ENCODE peak calls at places on chromosomes 6 and 20, in nine cellular contexts. D, L, F, V, H, Y, Q, J and R are unnamed samples.

GRCh38 chr6:141498980-141499379 is 633.7 kb upstream of the GJE1 start:
- DNase-seq in H (no peak), F (no peak), L (no peak), J (no peak), Q (no peak), D (no peak), V (no peak), Y (no peak), R (no peak)

GRCh38 chr20:12847862-12848261 is 160.9 kb upstream of the SPTLC3 start:
- DNase-seq in J (no peak), D (no peak), Y (no peak), H (no peak), F (peak; percentile 2), Q (peak; percentile 0), L (no peak), V (no peak), R (no peak)

GRCh38 chr6:168385380-168385779 is 55.6 kb upstream of the SMOC2 start:
- DNase-seq in V (no peak), Q (peak; percentile 25), J (no peak), F (no peak), Y (no peak), L (no peak), H (no peak), D (no peak), R (no peak)

GRCh38 chr20:19079536-19080299 is 132.7 kb upstream of the SLC24A3 start:
- DNase-seq in J (no peak), F (peak; percentile 16), Y (no peak), H (no peak), D (no peak), Q (peak; percentile 2), V (no peak), L (no peak), R (no peak)

GRCh38 chr6:43842231-43842794 is 72.3 kb downstream of the VEGFA start:
- DNase-seq in J (no peak), L (no peak), Q (peak; percentile 80), H (no peak), F (peak; percentile 34), V (no peak), Y (no peak), D (no peak), R (no peak)

GRCh38 chr6:89302195-89302770 is 12.8 kb downstream of the GABRR2 start:
- DNase-seq in L (no peak), V (no peak), F (no peak), J (no peak), Y (no peak), D (no peak), Q (no peak), H (no peak), R (no peak)

GRCh38 chr6:158773581-158774449 is 45.4 kb downstream of the EZR start:
- DNase-seq in J (no peak), F (no peak), H (no peak), Y (no peak), D (no peak), Q (no peak), L (no peak), V (no peak), R (no peak)

GRCh38 chr6:71577766-71578165 is 289.2 kb downstream of the OGFRL1 start:
- DNase-seq in H (no peak), Q (no peak), V (no peak), D (no peak), F (no peak), Y (no peak), L (no peak), J (no peak), R (no peak)

GRCh38 chr6:25389501-25389900 is 110.3 kb downstream of the CARMIL1 start:
- DNase-seq in Q (peak; percentile 74), H (no peak), D (no peak), F (peak; percentile 16), Y (no peak), J (no peak), V (no peak), L (no peak), R (no peak)

GRCh38 chr6:75306074-75306473 is 21.5 kb upstream of the TMEM30A start:
- DNase-seq in F (no peak), Y (no peak), J (no peak), V (no peak), Q (no peak), L (no peak), D (no peak), H (no peak), R (no peak)

GRCh38 chr20:50309764-50310672 is 119.4 kb downstream of the CEBPB start:
- DNase-seq in L (no peak), D (no peak), H (no peak), F (no peak), Y (no peak), V (no peak), Q (no peak), J (no peak), R (no peak)

GRCh38 chr20:11267131-11267761 is 593.4 kb upstream of the JAG1 start:
- DNase-seq in J (no peak), V (no peak), H (no peak), D (peak; percentile 69), L (no peak), F (peak; percentile 97), Y (no peak), Q (peak; percentile 95), R (peak; percentile 26)

GRCh38 chr20:40390654-40391053 is 298.4 kb downstream of the MAFB start:
- DNase-seq in J (no peak), D (no peak), Y (no peak), Q (no peak), V (no peak), H (no peak), F (peak; percentile 2), L (no peak), R (no peak)

GRCh38 chr20:61321481-61321880 is 69.4 kb downstream of the CDH4 start:
- DNase-seq in J (no peak), D (no peak), H (no peak), V (no peak), Y (no peak), Q (no peak), F (no peak), L (no peak), R (no peak)

GRCh38 chr20:38892091-38892981 is 33.9 kb upstream of the FAM83D start:
- DNase-seq in J (no peak), Y (no peak), L (no peak), H (no peak), F (no peak), V (no peak), Q (no peak), D (no peak), R (no peak)

GRCh38 chr6:149941583-149942460 is at the start of gene ULBP2:
- DNase-seq in Y (peak; percentile 92), L (peak; percentile 91), F (peak; percentile 89), Q (peak; percentile 95), J (peak; percentile 59), D (peak; percentile 91), V (peak; percentile 67), H (peak; percentile 83), R (peak; percentile 65)

GRCh38 chr6:40998661-40999060 is 40.4 kb downstream of the UNC5CL start:
- DNase-seq in H (no peak), D (peak; percentile 39), F (no peak), J (no peak), V (no peak), Y (no peak), Q (no peak), L (no peak), R (no peak)

GRCh38 chr20:57395111-57395959 is 4.1 kb downstream of the RBM38 start:
- DNase-seq in H (no peak), V (no peak), Q (peak; percentile 51), F (peak; percentile 45), J (peak; percentile 44), D (peak; percentile 82), Y (no peak), L (no peak), R (no peak)

GRCh38 chr6:70479236-70479635 is 65.9 kb downstream of the FAM135A start:
- DNase-seq in L (no peak), Y (no peak), D (no peak), V (peak; percentile 2), H (no peak), Q (peak; percentile 40), J (no peak), F (no peak), R (no peak)

GRCh38 chr20:56391037-56391436 is 978 bp downstream of the AURKA start:
- DNase-seq in Q (no peak), H (no peak), V (no peak), F (peak; percentile 7), J (no peak), L (no peak), Y (no peak), D (no peak), R (no peak)

GRCh38 chr20:41145317-41145716 is 8.0 kb downstream of the PLCG1 start:
- DNase-seq in J (no peak), V (no peak), D (no peak), F (no peak), Q (no peak), H (no peak), L (no peak), Y (no peak), R (no peak)

GRCh38 chr6:133553652-133554051 is 312.5 kb downstream of the EYA4 start:
- DNase-seq in V (peak; percentile 39), J (peak; percentile 45), L (no peak), Y (no peak), H (no peak), F (peak; percentile 66), Q (peak; percentile 76), D (peak; percentile 47), R (peak; percentile 43)

GRCh38 chr6:111888928-111889696 is 15.9 kb upstream of the FYN start:
- DNase-seq in Q (no peak), Y (no peak), V (no peak), J (peak; percentile 58), H (no peak), L (no peak), D (peak; percentile 53), F (no peak), R (no peak)

GRCh38 chr6:34157236-34157830 is 11.4 kb upstream of the GRM4 start:
- DNase-seq in Y (no peak), L (no peak), J (no peak), D (no peak), Q (no peak), V (no peak), H (no peak), F (no peak), R (no peak)

GRCh38 chr6:41471064-41471895 is 74.9 kb upstream of the FOXP4 start:
- DNase-seq in H (no peak), Q (no peak), J (no peak), Y (no peak), V (no peak), D (no peak), F (no peak), L (no peak), R (no peak)

GRCh38 chr6:8558953-8559352 is 123.6 kb upstream of the SLC35B3 start:
- DNase-seq in H (no peak), Y (no peak), F (no peak), Q (no peak), V (no peak), D (no peak), L (no peak), J (no peak), R (no peak)

GRCh38 chr6:115896538-115897129 is 164.1 kb downstream of the FRK start:
- DNase-seq in H (no peak), Q (peak; percentile 53), Y (no peak), D (no peak), J (peak; percentile 12), F (peak; percentile 22), V (no peak), L (no peak), R (peak; percentile 29)

GRCh38 chr6:11828185-11828897 is 49.7 kb upstream of the ADTRP start:
- DNase-seq in L (no peak), V (no peak), J (no peak), D (no peak), Q (no peak), H (no peak), F (no peak), Y (no peak), R (no peak)

GRCh38 chr6:6790891-6791290 is 202.4 kb downstream of the LY86 start:
- DNase-seq in Q (no peak), L (no peak), F (peak; percentile 73), J (no peak), H (no peak), V (no peak), Y (no peak), D (no peak), R (peak; percentile 27)

GRCh38 chr6:12279322-12280098 is 10.7 kb upstream of the EDN1 start:
- DNase-seq in H (no peak), F (no peak), D (no peak), Q (peak; percentile 33), J (no peak), Y (no peak), L (no peak), V (no peak), R (no peak)

GRCh38 chr6:157629220-157629619 is 193.8 kb upstream of the SNX9 start:
- DNase-seq in L (no peak), H (no peak), D (no peak), J (no peak), V (no peak), Y (no peak), Q (peak; percentile 26), F (no peak), R (no peak)